ENCODE peak calls at places on chromosomes 5 and 9, in ten cellular contexts. G is brain microvascular endothelial cell, J is gastrocnemius medialis, A is HFFc6, D is endothelial cell, M is AG09309, B is Calu3, H is NB4, F is neural crest cell, P is breast epithelium. I is an unnamed sample.

GRCh38 chr5:104372796-104373195 is 810.2 kb upstream of the NUDT12 start:
- DNase-seq in G (no peak), M (no peak), B (no peak), D (no peak), F (no peak), J (no peak), P (no peak), A (no peak), H (no peak), I (no peak)

GRCh38 chr9:112048924-112049785 is 125.9 kb downstream of the SUSD1 start:
- DNase-seq in A (peak), F (no peak), M (peak), D (no peak), J (no peak), H (no peak), G (peak), B (no peak), P (no peak), I (no peak)

GRCh38 chr5:23208959-23209431 is 298.4 kb upstream of the PRDM9 start:
- DNase-seq in A (peak), M (no peak), B (peak), F (peak), J (no peak), D (peak), G (peak), H (peak), P (no peak), I (no peak)

GRCh38 chr9:127941062-127941925 is 3.6 kb upstream of the DPM2 start:
- DNase-seq in G (no peak), J (no peak), B (no peak), F (no peak), H (no peak), A (no peak), M (no peak), D (no peak), P (no peak), I (no peak)

GRCh38 chr5:72015103-72015548 is 92.1 kb upstream of the MAP1B start:
- DNase-seq in F (no peak), H (peak), G (peak), P (no peak), B (peak), J (no peak), A (peak), M (no peak), D (no peak), I (no peak)

GRCh38 chr5:30592833-30593232 is 600.7 kb upstream of the CDH6 start:
- DNase-seq in B (no peak), M (no peak), G (no peak), H (no peak), D (no peak), J (no peak), P (no peak), A (no peak), F (no peak), I (no peak)

GRCh38 chr5:128228506-128228905 is 144.9 kb downstream of the SLC12A2 start:
- DNase-seq in J (no peak), H (no peak), P (no peak), G (no peak), M (no peak), A (peak), D (no peak), B (no peak), F (no peak), I (no peak)

GRCh38 chr9:31542384-31543055 is 841.9 kb upstream of the ACO1 start:
- DNase-seq in D (peak), G (peak), A (no peak), H (peak), J (peak), M (no peak), B (peak), P (no peak), F (peak), I (no peak)

GRCh38 chr5:152689275-152689711 is 284.2 kb upstream of the NMUR2 start:
- DNase-seq in H (no peak), P (no peak), A (no peak), B (no peak), M (no peak), F (no peak), J (no peak), D (no peak), G (no peak), I (no peak)

GRCh38 chr9:112174965-112175795 is at the start of gene SUSD1:
- DNase-seq in B (peak), J (no peak), A (no peak), G (no peak), M (no peak), D (peak), F (peak), P (no peak), H (peak), I (peak)

GRCh38 chr5:132203464-132203818 is 24.2 kb downstream of the P4HA2 start:
- DNase-seq in A (peak), D (no peak), M (no peak), H (no peak), J (no peak), G (no peak), P (no peak), B (no peak), F (no peak), I (no peak)

GRCh38 chr5:120449501-120449900 is 14.6 kb upstream of the PRR16 start:
- DNase-seq in A (peak), H (no peak), B (no peak), G (peak), P (no peak), F (no peak), M (no peak), D (no peak), J (no peak), I (no peak)

GRCh38 chr5:78903936-78904335 is 81.2 kb downstream of the ARSB start:
- DNase-seq in H (no peak), P (no peak), B (no peak), G (no peak), D (no peak), F (no peak), M (no peak), J (no peak), A (peak), I (no peak)

GRCh38 chr5:82197550-82197949 is 80.6 kb downstream of the RPS23 start:
- DNase-seq in P (no peak), G (no peak), H (no peak), B (no peak), A (no peak), J (no peak), M (no peak), F (no peak), D (no peak), I (no peak)

GRCh38 chr9:134424818-134425217 is 98.6 kb downstream of the RXRA start:
- DNase-seq in G (no peak), P (no peak), B (no peak), M (no peak), D (no peak), A (no peak), F (no peak), J (no peak), H (no peak), I (no peak)

GRCh38 chr5:56802235-56802634 is 13.1 kb upstream of the MAP3K1 start:
- DNase-seq in D (no peak), B (no peak), F (no peak), G (no peak), J (no peak), A (no peak), H (no peak), P (no peak), M (no peak), I (no peak)

GRCh38 chr5:159135896-159136531 is 36.3 kb upstream of the EBF1 start:
- DNase-seq in A (peak), F (no peak), J (no peak), H (no peak), G (peak), D (no peak), B (no peak), M (peak), P (no peak), I (no peak)

GRCh38 chr9:93712896-93713295 is 136.5 kb downstream of the PHF2 start:
- DNase-seq in A (no peak), G (no peak), P (no peak), H (no peak), B (no peak), D (no peak), F (no peak), J (no peak), M (no peak), I (no peak)

GRCh38 chr5:115601709-115602584 is at the start of gene TICAM2:
- DNase-seq in D (peak), H (peak), P (peak), G (peak), J (peak), F (peak), M (no peak), A (peak), B (peak), I (no peak)

GRCh38 chr9:14092344-14092743 is 221.6 kb downstream of the NFIB start:
- DNase-seq in A (no peak), P (no peak), D (no peak), H (no peak), F (no peak), G (no peak), M (no peak), B (no peak), J (no peak), I (no peak)

GRCh38 chr9:126724226-126724625 is 80.6 kb upstream of the ZBTB43 start:
- DNase-seq in M (no peak), A (no peak), H (no peak), F (no peak), D (no peak), G (no peak), P (no peak), J (no peak), B (no peak), I (no peak)

GRCh38 chr5:138632900-138633489 is 57.8 kb upstream of the HSPA9 start:
- DNase-seq in M (no peak), J (peak), A (peak), P (no peak), B (peak), G (peak), D (peak), F (peak), H (peak), I (no peak)

GRCh38 chr5:169450464-169450863 is 133.1 kb upstream of the SPDL1 start:
- DNase-seq in G (no peak), H (no peak), M (no peak), D (no peak), J (no peak), P (no peak), B (no peak), A (no peak), F (no peak), I (no peak)

GRCh38 chr9:90894956-90895687 is 93.5 kb downstream of the SYK start:
- DNase-seq in J (no peak), G (no peak), P (no peak), B (peak), M (no peak), A (no peak), H (peak), F (peak), D (peak), I (no peak)

GRCh38 chr9:90891656-90892055 is 90.0 kb downstream of the SYK start:
- DNase-seq in B (no peak), M (no peak), J (no peak), P (no peak), A (no peak), H (no peak), F (no peak), D (no peak), G (no peak), I (peak)

GRCh38 chr9:90888941-90889340 is 87.3 kb downstream of the SYK start:
- DNase-seq in P (no peak), D (no peak), A (no peak), G (no peak), J (no peak), B (no peak), M (no peak), H (no peak), F (no peak), I (peak)

GRCh38 chr9:90893706-90894105 is 92.1 kb downstream of the SYK start:
- DNase-seq in F (no peak), P (no peak), M (no peak), G (no peak), D (no peak), B (no peak), H (no peak), A (no peak), J (no peak), I (no peak)

DNA sequence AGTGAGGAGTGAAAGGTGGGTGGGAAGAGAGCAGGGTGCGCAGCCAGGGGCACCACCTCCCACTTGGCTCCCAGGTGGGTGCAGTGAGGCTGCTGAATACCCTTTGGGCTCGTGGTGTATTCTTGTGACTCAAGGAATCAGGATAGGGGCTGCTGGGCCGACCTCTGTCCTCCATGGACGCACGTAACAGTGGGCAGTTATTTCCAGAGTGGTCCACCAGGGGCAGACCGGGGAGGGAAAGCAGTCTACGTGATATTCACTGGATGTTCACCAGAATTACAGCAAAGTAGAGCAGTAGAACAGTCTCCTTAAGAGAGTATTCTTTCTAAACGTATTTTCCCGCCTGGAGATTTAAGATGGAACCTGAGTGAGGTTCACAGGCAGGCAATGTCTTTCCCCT is 88.5 kb downstream of the SYK start:
- DNase-seq in P (no peak), F (peak), H (no peak), D (peak), M (no peak), G (no peak), A (no peak), J (no peak), B (no peak), I (no peak)
- TF ChIP-seq CTCF in P (no peak), F (no peak), H (peak), D (peak), M (no peak), G (peak), A (peak), J (no peak), B (no peak), I (no peak)

GRCh38 chr9:34098307-34098706 is 28.2 kb downstream of the DCAF12 start:
- DNase-seq in G (no peak), M (no peak), H (no peak), D (no peak), F (no peak), B (no peak), P (no peak), J (no peak), A (no peak), I (no peak)
- TF ChIP-seq CTCF in G (no peak), M (no peak), H (no peak), D (no peak), F (no peak), B (no peak), P (no peak), J (no peak), A (no peak), I (no peak)

DNA sequence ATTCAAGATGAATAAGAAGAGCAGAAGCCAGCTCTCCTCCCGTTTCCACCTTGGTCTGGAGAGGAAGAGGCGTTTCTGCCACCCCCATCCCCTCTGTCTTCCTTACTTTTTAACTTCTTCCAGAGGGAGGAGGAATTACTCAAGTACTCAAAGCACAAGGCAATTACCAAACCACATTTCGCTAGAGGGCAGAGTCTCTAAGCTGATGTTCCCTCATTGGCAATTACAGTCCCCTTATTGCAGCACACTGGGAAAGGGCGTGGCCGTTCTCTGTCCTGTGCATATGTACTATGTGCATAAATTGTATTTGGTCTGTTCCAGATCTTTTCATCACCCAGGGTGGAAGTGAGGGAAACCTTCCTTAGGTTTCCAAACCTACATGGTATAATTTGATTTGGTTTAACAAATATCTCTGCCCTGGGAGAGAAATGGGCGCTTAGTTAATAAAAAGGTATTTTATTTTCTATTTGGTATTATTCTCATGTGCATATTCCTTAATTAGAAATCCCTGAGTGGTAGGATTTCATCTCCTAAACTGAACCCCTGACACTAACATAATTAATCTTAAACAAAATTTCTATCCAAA is 29.8 kb upstream of the ALDOB start:
- DNase-seq in M (peak), A (peak), G (peak), H (peak), D (no peak), F (no peak), P (no peak), J (no peak), B (peak), I (no peak)
- TF ChIP-seq CTCF in M (peak), A (peak), G (peak), H (peak), D (no peak), F (no peak), P (no peak), J (no peak), B (no peak), I (peak)

DNA sequence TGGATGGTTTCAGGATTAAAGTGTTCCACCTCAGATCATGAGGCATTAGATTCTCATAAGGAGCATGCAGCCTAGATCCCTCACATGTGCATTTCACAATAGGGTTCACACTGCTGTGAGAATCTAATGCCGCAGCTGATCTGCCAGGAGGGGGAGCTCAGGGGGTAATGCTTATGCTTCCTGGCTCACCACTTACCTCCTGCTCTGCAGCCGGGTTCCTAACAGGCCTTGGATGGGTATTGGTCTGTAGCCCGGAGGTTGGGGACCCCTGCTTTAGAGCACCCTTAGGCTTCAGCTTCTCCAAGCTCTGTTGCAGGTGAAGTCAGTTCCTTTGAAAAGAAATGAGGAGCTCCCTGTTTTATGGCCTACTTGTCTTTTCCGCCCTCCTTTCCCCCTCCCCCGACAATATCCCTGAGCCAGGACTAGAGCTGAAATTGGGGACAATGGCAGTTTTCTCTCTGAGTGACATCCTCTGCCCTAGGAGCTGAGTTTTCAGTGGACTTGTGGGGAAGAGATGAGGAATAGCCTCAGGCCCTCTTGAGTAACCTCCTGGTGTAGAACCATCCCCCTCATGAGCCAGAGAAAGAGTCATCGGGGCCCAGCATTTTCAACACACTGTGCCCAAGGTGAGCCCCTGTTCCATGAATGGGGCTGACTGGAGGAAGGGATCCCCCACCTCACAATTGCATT is 16.2 kb upstream of the MAT2B start:
- DNase-seq in G (peak), P (no peak), M (no peak), D (peak), B (no peak), F (no peak), A (peak), H (peak), J (no peak), I (no peak)
- TF ChIP-seq CTCF in G (peak), P (no peak), M (peak), D (no peak), B (no peak), F (no peak), A (peak), H (peak), J (no peak), I (no peak)

GRCh38 chr9:137305060-137305787 is 3.2 kb upstream of the NRARP start:
- DNase-seq in B (no peak), M (no peak), P (peak), G (peak), F (no peak), H (no peak), J (no peak), A (peak), D (peak), I (peak)

GRCh38 chr9:137303031-137303892 is 1.2 kb upstream of the NRARP start:
- DNase-seq in A (no peak), G (no peak), H (peak), F (no peak), P (no peak), J (no peak), D (peak), B (no peak), M (no peak), I (no peak)

GRCh38 chr9:137305788-137306545 is 3.9 kb upstream of the NRARP start:
- DNase-seq in H (no peak), D (peak), M (no peak), J (no peak), P (peak), F (no peak), A (no peak), B (no peak), G (no peak), I (no peak)

GRCh38 chr9:137303893-137304382 is 1.9 kb upstream of the NRARP start:
- DNase-seq in B (no peak), F (no peak), H (no peak), M (no peak), J (no peak), A (no peak), D (no peak), G (no peak), P (no peak), I (no peak)

DNA sequence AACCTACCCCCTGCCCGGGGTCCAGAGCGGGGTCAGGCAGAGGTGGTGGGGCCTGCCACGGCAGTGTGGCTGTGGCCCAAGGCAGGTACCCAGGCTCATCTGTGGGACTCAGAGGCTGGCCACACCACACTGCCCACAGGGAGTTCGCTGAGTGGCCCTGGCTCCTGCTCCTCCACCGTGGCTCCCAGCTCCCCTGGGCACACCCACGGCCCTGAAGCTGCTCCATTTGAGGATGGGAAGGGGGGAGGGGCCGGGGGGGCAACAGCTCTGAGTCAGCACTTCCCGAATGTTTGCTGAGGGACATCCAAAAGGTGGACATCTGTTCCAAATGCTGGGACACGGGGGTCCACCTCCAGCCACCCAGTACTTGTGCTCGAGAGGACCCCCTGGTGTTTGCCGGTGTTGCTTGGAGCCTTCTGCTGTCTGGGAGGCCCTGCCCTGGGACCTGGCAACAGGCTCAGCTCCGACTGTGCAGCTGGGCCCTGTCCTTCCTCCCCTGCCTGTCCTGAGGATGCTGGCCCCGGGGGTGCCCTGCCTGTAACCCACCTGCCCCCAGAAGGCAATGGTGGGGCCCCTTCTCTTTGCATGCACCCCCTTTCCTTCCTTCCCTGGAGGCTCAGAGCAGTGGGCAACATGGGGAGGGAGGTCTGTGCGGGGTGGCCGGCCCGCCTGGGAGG is 2.5 kb upstream of the NRARP start:
- DNase-seq in G (no peak), A (no peak), H (no peak), J (no peak), M (no peak), P (no peak), F (no peak), B (no peak), D (peak), I (no peak)
- TF ChIP-seq CTCF in G (peak), A (peak), H (no peak), J (no peak), M (no peak), P (no peak), F (peak), B (no peak), D (no peak), I (no peak)

GRCh38 chr5:54765327-54765726 is 220.1 kb downstream of the ESM1 start:
- DNase-seq in A (no peak), M (no peak), H (no peak), G (no peak), P (no peak), J (no peak), B (no peak), D (no peak), F (no peak), I (no peak)

GRCh38 chr5:54766748-54767147 is 218.6 kb downstream of the ESM1 start:
- DNase-seq in P (no peak), A (no peak), D (no peak), G (no peak), J (no peak), H (no peak), F (no peak), B (no peak), M (no peak), I (no peak)

GRCh38 chr5:54772232-54773168 is 212.9 kb downstream of the ESM1 start:
- DNase-seq in M (no peak), D (no peak), F (no peak), P (no peak), H (no peak), G (no peak), B (no peak), A (no peak), J (no peak), I (no peak)

GRCh38 chr5:54769746-54770145 is 215.6 kb downstream of the ESM1 start:
- DNase-seq in J (no peak), H (no peak), M (no peak), A (no peak), B (no peak), G (no peak), D (no peak), F (no peak), P (no peak), I (no peak)

GRCh38 chr5:54769072-54769471 is 216.3 kb downstream of the ESM1 start:
- DNase-seq in P (no peak), J (no peak), G (no peak), B (no peak), F (no peak), M (no peak), H (no peak), A (no peak), D (no peak), I (no peak)
- TF ChIP-seq CTCF in P (no peak), J (no peak), G (no peak), B (no peak), F (no peak), M (no peak), H (no peak), A (no peak), D (no peak), I (no peak)